ENCODE peak calls at places on chromosomes 1 and 21, in ten cellular contexts. One of them, this sample, is unnamed.

GRCh38 chr1:76285578-76286135 is 211.1 kb downstream of the ST6GALNAC3 start:
- DNase-seq in KG1: no peak
- DNase-seq in C1 segment of cervical spinal cord: no peak
- DNase-seq in NCI-H1436 treated with DMSO at 0.1 percent for 48 hours: no peak
- DNase-seq in stomach: no peak
- DNase-seq in Daoy: no peak
- DNase-seq in pulmonary artery endothelial cell: no peak
- DNase-seq in G401: no peak
- DNase-seq in fibroblast of the conjunctiva: no peak
- DNase-seq in uterus: no peak
- DNase-seq in this sample: peak; percentile 28

GRCh38 chr1:87084247-87084836 is 169.9 kb downstream of the HS2ST1 start:
- DNase-seq in G401: peak; percentile 62
- DNase-seq in stomach: no peak
- DNase-seq in C1 segment of cervical spinal cord: no peak
- DNase-seq in KG1: peak; percentile 16
- DNase-seq in NCI-H1436 treated with DMSO at 0.1 percent for 48 hours: no peak
- DNase-seq in Daoy: no peak
- DNase-seq in pulmonary artery endothelial cell: no peak
- DNase-seq in fibroblast of the conjunctiva: no peak
- DNase-seq in uterus: no peak
- DNase-seq in this sample: no peak

GRCh38 chr1:220874201-220874655 is 5.0 kb upstream of the HLX start:
- DNase-seq in Daoy: peak; percentile 46
- DNase-seq in uterus: no peak
- DNase-seq in KG1: peak; percentile 34
- DNase-seq in G401: peak; percentile 27
- DNase-seq in pulmonary artery endothelial cell: peak; percentile 69
- DNase-seq in C1 segment of cervical spinal cord: no peak
- DNase-seq in fibroblast of the conjunctiva: peak; percentile 70
- DNase-seq in stomach: no peak
- DNase-seq in NCI-H1436 treated with DMSO at 0.1 percent for 48 hours: no peak
- DNase-seq in this sample: peak; percentile 37

GRCh38 chr1:230430499-230430898 is 4.4 kb upstream of the PGBD5 start:
- DNase-seq in Daoy: no peak
- DNase-seq in NCI-H1436 treated with DMSO at 0.1 percent for 48 hours: no peak
- DNase-seq in pulmonary artery endothelial cell: no peak
- DNase-seq in stomach: no peak
- DNase-seq in G401: no peak
- DNase-seq in uterus: no peak
- DNase-seq in C1 segment of cervical spinal cord: no peak
- DNase-seq in fibroblast of the conjunctiva: no peak
- DNase-seq in KG1: no peak
- DNase-seq in this sample: no peak

GRCh38 chr1:207825719-207826556 is 74.1 kb downstream of the CD46 start:
- DNase-seq in G401: no peak
- DNase-seq in uterus: peak; percentile 50
- DNase-seq in C1 segment of cervical spinal cord: peak; percentile 62
- DNase-seq in NCI-H1436 treated with DMSO at 0.1 percent for 48 hours: no peak
- DNase-seq in stomach: peak; percentile 82
- DNase-seq in pulmonary artery endothelial cell: peak; percentile 37
- DNase-seq in Daoy: no peak
- DNase-seq in fibroblast of the conjunctiva: no peak
- DNase-seq in KG1: no peak
- DNase-seq in this sample: no peak

GRCh38 chr1:84738237-84738636 is 48.0 kb upstream of the SSX2IP start:
- DNase-seq in G401: no peak
- DNase-seq in stomach: no peak
- DNase-seq in Daoy: no peak
- DNase-seq in fibroblast of the conjunctiva: no peak
- DNase-seq in KG1: no peak
- DNase-seq in C1 segment of cervical spinal cord: no peak
- DNase-seq in NCI-H1436 treated with DMSO at 0.1 percent for 48 hours: no peak
- DNase-seq in pulmonary artery endothelial cell: no peak
- DNase-seq in uterus: no peak
- DNase-seq in this sample: no peak

GRCh38 chr1:116396769-116397168 is 23.7 kb downstream of the ATP1A1 start:
- DNase-seq in C1 segment of cervical spinal cord: no peak
- DNase-seq in pulmonary artery endothelial cell: no peak
- DNase-seq in NCI-H1436 treated with DMSO at 0.1 percent for 48 hours: no peak
- DNase-seq in KG1: no peak
- DNase-seq in Daoy: no peak
- DNase-seq in fibroblast of the conjunctiva: no peak
- DNase-seq in stomach: no peak
- DNase-seq in G401: no peak
- DNase-seq in uterus: no peak
- DNase-seq in this sample: no peak

GRCh38 chr1:220700591-220701179 is 10.5 kb downstream of the C1orf115 start:
- DNase-seq in uterus: no peak
- DNase-seq in stomach: no peak
- DNase-seq in Daoy: no peak
- DNase-seq in G401: peak; percentile 56
- DNase-seq in KG1: no peak
- DNase-seq in NCI-H1436 treated with DMSO at 0.1 percent for 48 hours: no peak
- DNase-seq in fibroblast of the conjunctiva: no peak
- DNase-seq in pulmonary artery endothelial cell: no peak
- DNase-seq in C1 segment of cervical spinal cord: no peak
- DNase-seq in this sample: no peak

GRCh38 chr1:159647616-159648015 is 60.0 kb downstream of the APCS start:
- DNase-seq in C1 segment of cervical spinal cord: no peak
- DNase-seq in Daoy: no peak
- DNase-seq in NCI-H1436 treated with DMSO at 0.1 percent for 48 hours: no peak
- DNase-seq in fibroblast of the conjunctiva: no peak
- DNase-seq in stomach: no peak
- DNase-seq in uterus: no peak
- DNase-seq in G401: no peak
- DNase-seq in KG1: no peak
- DNase-seq in pulmonary artery endothelial cell: no peak
- DNase-seq in this sample: no peak

GRCh38 chr1:98468111-98468717 is 193.3 kb upstream of the SNX7 start:
- DNase-seq in uterus: no peak
- DNase-seq in pulmonary artery endothelial cell: peak; percentile 45
- DNase-seq in Daoy: peak; percentile 65
- DNase-seq in NCI-H1436 treated with DMSO at 0.1 percent for 48 hours: peak; percentile 47
- DNase-seq in KG1: peak; percentile 7
- DNase-seq in stomach: no peak
- DNase-seq in G401: peak; percentile 6
- DNase-seq in C1 segment of cervical spinal cord: no peak
- DNase-seq in fibroblast of the conjunctiva: peak; percentile 64
- DNase-seq in this sample: peak; percentile 37

GRCh38 chr21:41425588-41425953 is 468 bp upstream of the MX1 start:
- DNase-seq in NCI-H1436 treated with DMSO at 0.1 percent for 48 hours: no peak
- DNase-seq in KG1: no peak
- DNase-seq in stomach: no peak
- DNase-seq in Daoy: no peak
- DNase-seq in pulmonary artery endothelial cell: no peak
- DNase-seq in fibroblast of the conjunctiva: no peak
- DNase-seq in uterus: no peak
- DNase-seq in G401: no peak
- DNase-seq in C1 segment of cervical spinal cord: no peak
- DNase-seq in this sample: no peak

GRCh38 chr1:1211541-1212511 is 2.1 kb downstream of the TNFRSF4 start:
- DNase-seq in NCI-H1436 treated with DMSO at 0.1 percent for 48 hours: no peak
- DNase-seq in fibroblast of the conjunctiva: no peak
- DNase-seq in Daoy: no peak
- DNase-seq in G401: no peak
- DNase-seq in uterus: no peak
- DNase-seq in pulmonary artery endothelial cell: no peak
- DNase-seq in C1 segment of cervical spinal cord: no peak
- DNase-seq in stomach: no peak
- DNase-seq in KG1: no peak
- DNase-seq in this sample: no peak

GRCh38 chr1:62906428-62906886 is 122.5 kb downstream of the ATG4C start:
- DNase-seq in pulmonary artery endothelial cell: no peak
- DNase-seq in uterus: no peak
- DNase-seq in C1 segment of cervical spinal cord: no peak
- DNase-seq in NCI-H1436 treated with DMSO at 0.1 percent for 48 hours: no peak
- DNase-seq in Daoy: peak; percentile 23
- DNase-seq in G401: peak; percentile 2
- DNase-seq in fibroblast of the conjunctiva: no peak
- DNase-seq in KG1: no peak
- DNase-seq in stomach: no peak
- DNase-seq in this sample: no peak